ENCODE peak calls at places on chromosome 6, in seven cellular contexts. C is colonic mucosa; Q is NCI-H69; P is HS-27A; M is astrocyte of the spinal cord; R is hypothalamus; D is activated CD8-positive, alpha-beta memory T cell treated with anti-CD3 and anti-CD28 coated beads for 4 hours. K is an unnamed sample.

GRCh38 chr6:44219053-44219814 is 2.5 kb downstream of the MYMX start:
- DNase-seq in P (no peak), R (peak; percentile 77), M (peak; percentile 56), Q (peak; percentile 89), C (peak; percentile 84), D (no peak), K (no peak)

GRCh38 chr6:119132211-119133004 is 53.9 kb upstream of the FAM184A start:
- DNase-seq in R (no peak), P (no peak), C (no peak), D (no peak), M (peak; percentile 60), Q (peak; percentile 43), K (no peak)

GRCh38 chr6:146785001-146785585 is 186.3 kb downstream of the ADGB start:
- DNase-seq in D (no peak), M (peak; percentile 37), C (peak; percentile 25), P (peak; percentile 26), R (no peak), Q (peak; percentile 76), K (no peak)

GRCh38 chr6:118558811-118559217 is 10.7 kb downstream of the PLN start:
- DNase-seq in R (no peak), M (peak; percentile 33), D (no peak), C (no peak), Q (no peak), P (no peak), K (no peak)

GRCh38 chr6:158396136-158396535 is 83.9 kb downstream of the TULP4 start:
- DNase-seq in P (no peak), Q (no peak), R (no peak), M (no peak), C (no peak), D (no peak), K (no peak)

GRCh38 chr6:13666194-13667105 is 45.2 kb downstream of the RANBP9 start:
- DNase-seq in D (no peak), R (no peak), C (no peak), Q (no peak), P (peak; percentile 12), M (no peak), K (no peak)

GRCh38 chr6:38179300-38179699 is 359.8 kb downstream of the ZFAND3 start:
- DNase-seq in R (no peak), Q (peak; percentile 82), C (no peak), P (no peak), M (no peak), D (no peak), K (no peak)

GRCh38 chr6:10725716-10726115 is 2.8 kb downstream of the TMEM14C start:
- DNase-seq in M (no peak), D (no peak), Q (no peak), C (no peak), R (peak; percentile 33), P (no peak), K (no peak)

GRCh38 chr6:136889271-136890193 is 32.6 kb upstream of the SLC35D3 start:
- DNase-seq in P (no peak), M (no peak), D (no peak), Q (peak; percentile 92), C (no peak), R (no peak), K (no peak)

GRCh38 chr6:55675936-55676335 is 96.9 kb upstream of the HMGCLL1 start:
- DNase-seq in M (no peak), D (no peak), Q (no peak), R (no peak), C (no peak), P (no peak), K (no peak)

GRCh38 chr6:111657146-111657545 is 51.5 kb upstream of the TRAF3IP2 start:
- DNase-seq in C (no peak), R (no peak), D (no peak), M (peak; percentile 46), Q (no peak), P (peak; percentile 11), K (no peak)

GRCh38 chr6:18823782-18824386 is 436.7 kb downstream of the RNF144B start:
- DNase-seq in Q (peak; percentile 54), M (peak; percentile 11), C (peak; percentile 30), R (no peak), P (peak; percentile 14), D (no peak), K (peak; percentile 1)

GRCh38 chr6:28333047-28333446 is 2.9 kb downstream of the ZSCAN31 start:
- DNase-seq in Q (no peak), C (no peak), R (no peak), M (no peak), D (no peak), P (no peak), K (no peak)

GRCh38 chr6:15897063-15897934 is 231.6 kb upstream of the MYLIP start:
- DNase-seq in Q (no peak), D (no peak), P (no peak), R (no peak), M (no peak), C (no peak), K (no peak)

GRCh38 chr6:41682966-41683459 is 44.7 kb downstream of the MDFI start:
- DNase-seq in D (no peak), M (no peak), P (no peak), R (no peak), Q (no peak), C (no peak), K (no peak)

GRCh38 chr6:161031721-161032495 is 40.3 kb downstream of the MAP3K4 start:
- DNase-seq in P (no peak), M (peak; percentile 65), D (no peak), R (no peak), Q (peak; percentile 10), C (no peak), K (no peak)

GRCh38 chr6:72784581-72784980 is 162.7 kb downstream of the KCNQ5 start:
- DNase-seq in Q (no peak), P (no peak), R (no peak), M (peak; percentile 35), D (no peak), C (no peak), K (no peak)

GRCh38 chr6:117491916-117492315 is 9.4 kb downstream of the DCBLD1 start:
- DNase-seq in P (no peak), D (no peak), R (no peak), Q (no peak), C (no peak), M (peak; percentile 44), K (no peak)

GRCh38 chr6:15879372-15880261 is 216.8 kb upstream of the DTNBP1 start:
- DNase-seq in Q (peak; percentile 89), D (peak; percentile 6), C (peak; percentile 51), P (peak; percentile 24), M (peak; percentile 65), R (no peak), K (peak; percentile 2)

GRCh38 chr6:21149460-21149859 is 444.1 kb upstream of the SOX4 start:
- DNase-seq in M (no peak), C (no peak), R (no peak), P (peak; percentile 65), D (no peak), Q (no peak), K (no peak)

GRCh38 chr6:3340358-3340798 is 81.6 kb downstream of the PSMG4 start:
- DNase-seq in P (no peak), D (no peak), M (peak; percentile 73), C (no peak), R (no peak), Q (no peak), K (no peak)

GRCh38 chr6:82013561-82014275 is 233.8 kb downstream of the IBTK start:
- DNase-seq in R (no peak), Q (no peak), C (no peak), P (no peak), M (peak; percentile 81), D (no peak), K (no peak)

GRCh38 chr6:52415917-52416628 is 4.1 kb upstream of the EFHC1 start:
- DNase-seq in Q (no peak), D (no peak), C (no peak), P (no peak), M (no peak), R (no peak), K (no peak)

GRCh38 chr6:337782-338464 is 45.6 kb downstream of the DUSP22 start:
- DNase-seq in C (no peak), Q (no peak), R (no peak), D (peak; percentile 25), P (no peak), M (no peak), K (no peak)

GRCh38 chr6:43521836-43522235 is 4.9 kb downstream of the POLR1C start:
- DNase-seq in C (no peak), Q (no peak), M (no peak), R (no peak), D (no peak), P (no peak), K (no peak)

GRCh38 chr6:50185006-50185405 is 135.3 kb upstream of the DEFB112 start:
- DNase-seq in C (no peak), P (no peak), M (no peak), D (no peak), Q (peak; percentile 73), R (no peak), K (no peak)

GRCh38 chr6:24991748-24992467 is 56.1 kb upstream of the RIPOR2 start:
- DNase-seq in R (peak; percentile 2), D (peak; percentile 61), P (no peak), C (peak; percentile 52), Q (peak; percentile 81), M (no peak), K (peak; percentile 51)

GRCh38 chr6:169890049-169890448 is 138.6 kb downstream of the ERMARD start:
- DNase-seq in C (no peak), M (no peak), D (no peak), R (no peak), Q (peak; percentile 70), P (no peak), K (no peak)

GRCh38 chr6:165717732-165718465 is 54.9 kb upstream of the PDE10A start:
- DNase-seq in D (no peak), C (no peak), P (no peak), Q (no peak), R (no peak), M (peak; percentile 46), K (no peak)

GRCh38 chr6:57221191-57221935 is 744 bp downstream of the RAB23 start:
- DNase-seq in Q (peak; percentile 84), M (peak; percentile 73), D (no peak), C (peak; percentile 80), P (no peak), R (peak; percentile 45), K (peak; percentile 48)

GRCh38 chr6:3906191-3907019 is 57.2 kb downstream of the FAM50B start:
- DNase-seq in P (no peak), D (no peak), R (no peak), Q (no peak), C (no peak), M (no peak), K (no peak)

GRCh38 chr6:113461153-113461897 is 395.8 kb upstream of the MARCKS start:
- DNase-seq in Q (peak; percentile 6), D (no peak), M (no peak), R (no peak), P (no peak), C (no peak), K (no peak)

GRCh38 chr6:81713205-81713604 is 39.3 kb downstream of the TENT5A start:
- DNase-seq in R (no peak), D (no peak), M (no peak), P (no peak), C (no peak), Q (no peak), K (no peak)